ENCODE peak calls at places on chromosomes 11 and 22, in six cellular contexts. A, U, M, P, R and H are unnamed samples.

GRCh38 chr11:69333149-69333710 is 39.3 kb downstream of the MYEOV start:
- DNase-seq in U (no peak), P (no peak), M (no peak), A (no peak), R (peak; percentile 3), H (no peak)

GRCh38 chr11:92651159-92651558 is 318.3 kb upstream of the MTNR1B start:
- DNase-seq in U (no peak), R (no peak), P (no peak), M (no peak), A (no peak), H (no peak)

GRCh38 chr11:20127671-20128527 is 32.4 kb downstream of the DBX1 start:
- DNase-seq in R (peak; percentile 81), P (peak; percentile 88), A (peak; percentile 73), U (peak; percentile 53), M (peak; percentile 64), H (peak; percentile 64)

GRCh38 chr11:101470881-101471535 is 112.8 kb downstream of the TRPC6 start:
- DNase-seq in U (peak; percentile 55), R (no peak), P (no peak), M (peak; percentile 71), A (no peak), H (peak; percentile 31)

GRCh38 chr11:108616549-108616948 is 23.0 kb upstream of the EXPH5 start:
- DNase-seq in A (no peak), M (peak; percentile 60), P (no peak), R (no peak), U (peak; percentile 100), H (peak; percentile 90)

GRCh38 chr22:44260216-44261035 is 52.3 kb downstream of the SHISAL1 start:
- DNase-seq in P (peak; percentile 41), A (no peak), M (no peak), R (no peak), U (no peak), H (no peak)

GRCh38 chr11:88398372-88399140 is 61.0 kb upstream of the CTSC start:
- DNase-seq in U (peak; percentile 95), R (no peak), P (no peak), M (peak; percentile 59), A (no peak), H (peak; percentile 87)

GRCh38 chr22:23068096-23068831 is 2.1 kb upstream of the GNAZ start:
- DNase-seq in U (no peak), M (no peak), A (no peak), P (peak; percentile 58), R (peak; percentile 22), H (no peak)

GRCh38 chr11:106464728-106465127 is 387.3 kb downstream of the AASDHPPT start:
- DNase-seq in M (no peak), P (no peak), A (no peak), R (no peak), U (peak; percentile 68), H (no peak)

DNA sequence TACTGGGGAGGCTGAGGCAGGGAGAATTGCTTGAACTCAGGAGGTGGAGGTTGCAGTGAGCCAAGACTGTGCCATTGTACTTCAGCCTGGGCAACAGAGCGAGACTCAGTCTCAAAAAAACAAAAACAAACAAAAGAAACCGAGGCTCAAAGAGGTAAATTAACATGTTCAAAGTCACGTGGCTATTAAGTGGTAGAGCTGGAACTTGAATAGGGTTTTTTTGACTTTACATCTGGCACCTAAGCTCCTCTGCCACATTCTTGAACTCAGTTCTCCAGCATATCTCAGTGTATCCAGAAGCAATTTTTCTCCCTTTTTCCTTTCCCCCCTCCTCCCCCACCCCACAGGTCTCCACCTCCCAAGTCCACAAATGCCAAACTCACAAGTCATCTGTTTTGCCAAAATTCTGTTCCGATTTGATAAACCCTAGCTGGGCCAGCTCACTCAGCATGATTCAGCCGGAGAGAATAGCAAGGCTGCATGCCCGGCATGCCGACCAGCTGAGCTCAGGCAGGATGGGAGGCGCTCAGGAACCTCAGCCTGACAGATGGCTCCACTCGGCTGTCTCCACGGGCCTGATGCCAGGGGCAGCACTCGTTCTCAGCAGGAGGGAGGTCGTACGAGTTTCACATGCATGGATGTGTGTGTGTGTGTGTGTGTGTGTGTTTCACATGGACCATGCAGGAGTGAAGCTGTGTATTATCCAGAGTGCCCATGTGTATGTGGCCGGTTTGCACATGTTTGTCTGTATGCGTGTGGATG is 63.2 kb upstream of the RRAS2 start:
- DNase-seq in A (no peak), M (peak; percentile 96), U (peak; percentile 96), P (peak; percentile 81), R (peak; percentile 57), H (peak; percentile 100)
- H3K4me3 ChIP-seq in A (no peak overlapping the region), M (no peak overlapping the region), U (no peak overlapping the region), P (no peak overlapping the region), R (no peak overlapping the region), H (no peak overlapping the region)

DNA sequence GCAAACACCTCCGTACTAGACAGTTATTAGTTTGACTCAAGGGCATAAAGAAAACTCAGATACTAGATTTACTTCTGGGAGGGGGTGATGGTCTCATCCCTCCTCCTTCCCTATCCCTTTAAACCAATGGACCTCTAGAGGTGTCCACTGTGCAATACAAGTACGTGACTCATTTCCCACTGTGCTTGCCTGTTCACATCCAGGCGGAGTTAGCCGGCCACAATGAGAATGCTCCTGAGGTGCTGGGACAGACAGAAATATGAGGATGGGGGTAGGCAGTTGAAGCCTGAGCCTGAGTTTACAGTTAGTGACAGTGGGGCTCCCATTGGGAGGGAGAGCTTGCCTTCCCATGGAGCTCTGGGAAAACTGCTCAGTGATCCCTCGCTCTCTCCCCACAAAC is 8.4 kb upstream of the PMM1 start:
- DNase-seq in U (peak; percentile 89), P (peak; percentile 11), M (peak; percentile 91), A (no peak), R (no peak), H (peak; percentile 86)
- H3K27me3 ChIP-seq in U (no peaks in the 10 kb centered on the region), P (no peaks in the 10 kb centered on the region), M (no peaks in the 10 kb centered on the region), A (no peaks in the 10 kb centered on the region), R (no peaks in the 10 kb centered on the region), H (no peaks in the 10 kb centered on the region)

DNA sequence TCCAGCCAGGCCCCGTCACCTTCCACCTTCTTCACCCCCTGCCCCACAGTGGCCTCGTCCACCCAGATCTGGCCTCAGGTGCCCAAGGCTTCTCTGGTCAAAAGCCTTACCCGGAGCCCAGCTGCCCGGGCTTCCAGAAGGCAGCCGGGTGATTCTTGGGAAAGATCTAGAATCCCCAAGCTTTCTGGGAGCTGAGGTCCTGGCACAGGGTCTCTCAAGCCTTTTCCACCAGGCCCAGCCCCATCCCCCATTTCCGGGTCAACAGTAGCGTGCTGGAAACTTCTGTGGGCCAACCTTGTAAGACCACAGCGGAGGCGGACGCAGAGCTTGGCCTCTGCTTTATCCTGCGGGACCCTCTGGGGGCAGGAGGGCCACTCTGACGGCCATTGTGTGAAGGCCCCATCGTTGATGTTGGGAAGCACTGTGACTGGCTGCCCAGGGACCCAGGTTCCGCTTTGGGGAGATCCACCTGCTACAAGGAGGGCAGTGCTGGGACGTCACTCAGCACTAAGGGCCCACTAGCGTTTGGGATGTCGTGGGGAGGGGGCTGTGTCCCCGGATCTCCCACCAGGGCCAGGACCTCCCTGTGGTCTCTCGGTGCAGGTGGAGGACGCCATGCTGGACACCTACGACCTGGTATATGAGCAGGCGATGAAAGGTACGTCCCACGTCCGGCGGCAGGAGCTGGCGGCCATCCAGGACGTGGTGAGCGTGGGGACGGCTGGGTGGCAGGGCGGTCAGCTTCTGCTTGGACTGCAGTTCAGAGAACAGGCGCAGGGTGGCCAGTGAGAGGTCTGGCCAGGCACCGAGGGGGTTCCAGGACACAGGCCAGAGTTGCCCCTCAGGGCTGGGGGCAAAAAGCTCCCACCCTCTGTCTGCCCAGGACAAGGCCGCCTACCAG is 11.5 kb downstream of the TSPAN32 start:
- DNase-seq in P (peak; percentile 61), A (no peak), U (no peak), R (no peak), M (no peak), H (no peak)
- H3K4me3 ChIP-seq in P (no peak overlapping the region), A (no peak overlapping the region), U (no peak overlapping the region), R (no peak overlapping the region), M (no peak overlapping the region), H (no peak overlapping the region)

GRCh38 chr22:37074537-37074936 is 23.0 kb downstream of the KCTD17 start:
- DNase-seq in R (no peak), A (no peak), M (no peak), U (no peak), P (no peak), H (no peak)
- H3K27me3 ChIP-seq in R (peaks cover 74% of the 10 kb centered on the region), A (peaks cover 4% of the 10 kb centered on the region), M (peaks cover 52% of the 10 kb centered on the region), U (peaks cover 9% of the 10 kb centered on the region), P (peaks cover 61% of the 10 kb centered on the region), H (peaks cover 5% of the 10 kb centered on the region)

GRCh38 chr11:3161309-3161708 is 3.8 kb downstream of the OSBPL5 start:
- DNase-seq in R (no peak), P (peak; percentile 65), M (peak; percentile 51), A (no peak), U (no peak), H (no peak)
- H3K4me3 ChIP-seq in R (no peak overlapping the region), P (peak overlapping the region; percentile 65), M (no peak overlapping the region), A (no peak overlapping the region), U (no peak overlapping the region), H (no peak overlapping the region)

GRCh38 chr22:26904483-26904882 is 247.1 kb downstream of the MIAT start:
- DNase-seq in M (no peak), R (no peak), U (no peak), A (no peak), P (no peak), H (no peak)
- H3K27me3 ChIP-seq in M (peaks cover 42% of the 10 kb centered on the region), R (peaks cover 37% of the 10 kb centered on the region), U (peaks cover 10% of the 10 kb centered on the region), A (no peaks in the 10 kb centered on the region), P (peaks cover 44% of the 10 kb centered on the region), H (no peaks in the 10 kb centered on the region)